ENCODE peak calls at places on chromosomes 13 and 19, in four cellular contexts. F is body of pancreas, P is NCI-H2081, T is DMS79. Z is an unnamed sample.

GRCh38 chr19:11013771-11014170 is 52.9 kb downstream of the SMARCA4 start:
- DNase-seq in T (no peak), F (no peak), P (no peak), Z (no peak)

GRCh38 chr19:15445807-15446376 is 3.9 kb downstream of the WIZ start:
- DNase-seq in T (no peak), F (peak), P (no peak), Z (no peak)

GRCh38 chr13:78194904-78195639 is 276.4 kb upstream of the EDNRB start:
- DNase-seq in P (no peak), F (no peak), T (no peak), Z (no peak)

GRCh38 chr19:11088508-11089253 is 582 bp upstream of the LDLR start:
- DNase-seq in P (no peak), T (no peak), F (no peak), Z (no peak)

GRCh38 chr13:27309967-27310598 is 39.5 kb downstream of the RASL11A start:
- DNase-seq in P (no peak), T (no peak), F (no peak), Z (no peak)

GRCh38 chr13:113748862-113749451 is 10.1 kb upstream of the TMEM255B start:
- DNase-seq in P (no peak), T (no peak), F (peak), Z (no peak)

GRCh38 chr19:49657493-49658138 is 8.0 kb downstream of the IRF3 start:
- DNase-seq in F (no peak), P (no peak), T (no peak), Z (no peak)

GRCh38 chr13:99320693-99321481 is 13.7 kb upstream of the GPR183 start:
- DNase-seq in T (no peak), F (no peak), P (no peak), Z (no peak)

GRCh38 chr19:32351807-32352630 is 6.6 kb downstream of the ZNF507 start:
- DNase-seq in T (no peak), F (no peak), P (no peak), Z (no peak)

GRCh38 chr13:66859934-66860867 is 369.9 kb downstream of the PCDH9 start:
- DNase-seq in F (no peak), P (no peak), T (no peak), Z (no peak)

GRCh38 chr13:111907341-111907880 is 159.5 kb upstream of the SOX1 start:
- DNase-seq in F (no peak), P (no peak), T (no peak), Z (no peak)

GRCh38 chr13:113220141-113220598 is 10.8 kb downstream of the CUL4A start:
- DNase-seq in F (peak), T (peak), P (no peak), Z (no peak)

GRCh38 chr13:99065250-99066015 is 87.6 kb upstream of the DOCK9 start:
- DNase-seq in P (no peak), F (no peak), T (no peak), Z (no peak)

GRCh38 chr13:50222569-50223332 is 207.5 kb downstream of the KCNRG start:
- DNase-seq in P (peak), T (no peak), F (peak), Z (no peak)

GRCh38 chr13:95880346-95880745 is 172.9 kb downstream of the UGGT2 start:
- DNase-seq in P (no peak), T (no peak), F (no peak), Z (no peak)

GRCh38 chr19:58304255-58304654 is 922 bp upstream of the ERVK3-1 start:
- DNase-seq in P (no peak), F (no peak), T (no peak), Z (peak)

GRCh38 chr19:45294291-45295029 is 28.2 kb downstream of the CKM start:
- DNase-seq in F (peak), T (no peak), P (no peak), Z (no peak)

GRCh38 chr13:27954406-27954851 is 14.7 kb downstream of the CDX2 start:
- DNase-seq in P (no peak), F (peak), T (no peak), Z (peak)

GRCh38 chr19:7673995-7674667 is 2.8 kb upstream of the MCEMP1 start:
- DNase-seq in F (peak), P (peak), T (no peak), Z (peak)

GRCh38 chr19:48968813-48969218 is 3.7 kb downstream of the FTL start:
- DNase-seq in P (no peak), F (no peak), T (no peak), Z (no peak)

GRCh38 chr13:31514932-31515331 is 224.4 kb upstream of the RXFP2 start:
- DNase-seq in T (no peak), F (no peak), P (no peak), Z (no peak)

GRCh38 chr19:50959731-50960500 is 7.1 kb upstream of the KLK5 start:
- DNase-seq in F (no peak), P (no peak), T (no peak), Z (no peak)

GRCh38 chr19:51359294-51359693 is 6.9 kb downstream of the ETFB start:
- DNase-seq in P (no peak), F (no peak), T (no peak), Z (no peak)

GRCh38 chr19:24159707-24160106 is 72.7 kb downstream of the ZNF254 start:
- DNase-seq in F (no peak), T (no peak), P (peak), Z (peak)

GRCh38 chr19:42201489-42202289 is 15.8 kb downstream of the DEDD2 start:
- DNase-seq in P (no peak), T (no peak), F (no peak), Z (no peak)

GRCh38 chr13:35501721-35502235 is 25.3 kb upstream of the MAB21L1 start:
- DNase-seq in P (no peak), F (no peak), T (no peak), Z (no peak)

GRCh38 chr19:38650180-38650775 is 2.8 kb downstream of the ACTN4 start:
- DNase-seq in P (peak), F (peak), T (no peak), Z (no peak)

GRCh38 chr19:14830702-14831101 is 4.3 kb downstream of the OR7A5 start:
- DNase-seq in F (no peak), T (no peak), P (no peak), Z (no peak)

GRCh38 chr19:30376826-30377425 is 4.7 kb downstream of the ZNF536 start:
- DNase-seq in P (no peak), T (no peak), F (no peak), Z (no peak)

GRCh38 chr13:102726430-102726829 is 31.6 kb upstream of the METTL21C start:
- DNase-seq in T (no peak), P (no peak), F (no peak), Z (no peak)

GRCh38 chr13:93797463-93797862 is 570.9 kb downstream of the GPC6 start:
- DNase-seq in P (no peak), T (no peak), F (no peak), Z (no peak)

GRCh38 chr13:51772105-51772455 is 31.9 kb downstream of the DHRS12 start:
- DNase-seq in P (no peak), T (no peak), F (no peak), Z (no peak)

GRCh38 chr19:42323473-42323851 is 2.0 kb upstream of the MEGF8 start:
- DNase-seq in P (no peak), F (no peak), T (no peak), Z (no peak)

GRCh38 chr19:329876-330275 is 14.7 kb downstream of the MIER2 start:
- DNase-seq in P (no peak), T (no peak), F (no peak), Z (no peak)

Z was measured in NCI-H526.